ENCODE peak calls at places on chromosomes 12 and 14, in ten cellular contexts. One of them, this sample, is unnamed.

GRCh38 chr14:85195872-85196477 is 334.0 kb upstream of the FLRT2 start:
- DNase-seq in ovary: no peak
- DNase-seq in breast epithelium: no peak
- DNase-seq in HCT116: no peak
- DNase-seq in right lobe of liver: no peak
- DNase-seq in heart left ventricle: no peak
- DNase-seq in IMR-90: peak; percentile 11
- DNase-seq in Peyer's patch: no peak
- DNase-seq in tibial nerve: no peak
- DNase-seq in upper lobe of left lung: no peak
- DNase-seq in this sample: no peak

GRCh38 chr14:32038876-32039275 is 38.2 kb upstream of the ARHGAP5 start:
- DNase-seq in ovary: no peak
- DNase-seq in breast epithelium: no peak
- DNase-seq in HCT116: no peak
- DNase-seq in right lobe of liver: no peak
- DNase-seq in heart left ventricle: no peak
- DNase-seq in IMR-90: peak; percentile 1
- DNase-seq in Peyer's patch: no peak
- DNase-seq in tibial nerve: no peak
- DNase-seq in upper lobe of left lung: no peak
- DNase-seq in this sample: no peak

GRCh38 chr12:108786450-108786849 is 55.1 kb upstream of the CORO1C start:
- DNase-seq in ovary: no peak
- DNase-seq in breast epithelium: no peak
- DNase-seq in HCT116: no peak
- DNase-seq in right lobe of liver: no peak
- DNase-seq in heart left ventricle: no peak
- DNase-seq in IMR-90: no peak
- DNase-seq in Peyer's patch: no peak
- DNase-seq in tibial nerve: no peak
- DNase-seq in upper lobe of left lung: no peak
- DNase-seq in this sample: no peak

GRCh38 chr14:85565862-85566296 is 35.9 kb downstream of the FLRT2 start:
- DNase-seq in ovary: no peak
- DNase-seq in breast epithelium: no peak
- DNase-seq in HCT116: no peak
- DNase-seq in right lobe of liver: no peak
- DNase-seq in heart left ventricle: no peak
- DNase-seq in IMR-90: peak; percentile 69
- DNase-seq in Peyer's patch: no peak
- DNase-seq in tibial nerve: no peak
- DNase-seq in upper lobe of left lung: no peak
- DNase-seq in this sample: no peak

GRCh38 chr12:48025281-48025680 is 21.0 kb upstream of the COL2A1 start:
- DNase-seq in ovary: no peak
- DNase-seq in breast epithelium: no peak
- DNase-seq in HCT116: no peak
- DNase-seq in right lobe of liver: no peak
- DNase-seq in heart left ventricle: no peak
- DNase-seq in IMR-90: no peak
- DNase-seq in Peyer's patch: no peak
- DNase-seq in tibial nerve: no peak
- DNase-seq in upper lobe of left lung: no peak
- DNase-seq in this sample: no peak

GRCh38 chr14:100551056-100551455 is 36.2 kb downstream of the BEGAIN start:
- DNase-seq in ovary: no peak
- DNase-seq in breast epithelium: no peak
- DNase-seq in HCT116: no peak
- DNase-seq in right lobe of liver: no peak
- DNase-seq in heart left ventricle: no peak
- DNase-seq in IMR-90: no peak
- DNase-seq in Peyer's patch: no peak
- DNase-seq in tibial nerve: no peak
- DNase-seq in upper lobe of left lung: peak; percentile 72
- DNase-seq in this sample: no peak

GRCh38 chr12:18108611-18109010 is 18.6 kb upstream of the RERGL start:
- DNase-seq in ovary: no peak
- DNase-seq in breast epithelium: no peak
- DNase-seq in HCT116: no peak
- DNase-seq in right lobe of liver: no peak
- DNase-seq in heart left ventricle: no peak
- DNase-seq in IMR-90: no peak
- DNase-seq in Peyer's patch: no peak
- DNase-seq in tibial nerve: no peak
- DNase-seq in upper lobe of left lung: no peak
- DNase-seq in this sample: no peak

GRCh38 chr12:118060301-118061010 is 523 bp downstream of the WSB2 start:
- DNase-seq in ovary: peak; percentile 64
- DNase-seq in breast epithelium: peak; percentile 53
- DNase-seq in HCT116: no peak
- DNase-seq in right lobe of liver: peak; percentile 76
- DNase-seq in heart left ventricle: peak; percentile 69
- DNase-seq in IMR-90: no peak
- DNase-seq in Peyer's patch: peak; percentile 81
- DNase-seq in tibial nerve: no peak
- DNase-seq in upper lobe of left lung: peak; percentile 93
- DNase-seq in this sample: peak; percentile 65

GRCh38 chr14:94612174-94612573 is at the start of gene SERPINA3:
- DNase-seq in ovary: peak; percentile 75
- DNase-seq in breast epithelium: no peak
- DNase-seq in HCT116: no peak
- DNase-seq in right lobe of liver: no peak
- DNase-seq in heart left ventricle: no peak
- DNase-seq in IMR-90: peak; percentile 7
- DNase-seq in Peyer's patch: no peak
- DNase-seq in tibial nerve: no peak
- DNase-seq in upper lobe of left lung: no peak
- DNase-seq in this sample: no peak

GRCh38 chr14:92997343-92998061 is 74.6 kb downstream of the CHGA start:
- DNase-seq in ovary: no peak
- DNase-seq in breast epithelium: no peak
- DNase-seq in HCT116: no peak
- DNase-seq in right lobe of liver: no peak
- DNase-seq in heart left ventricle: no peak
- DNase-seq in IMR-90: no peak
- DNase-seq in Peyer's patch: no peak
- DNase-seq in tibial nerve: no peak
- DNase-seq in upper lobe of left lung: no peak
- DNase-seq in this sample: no peak

DNA sequence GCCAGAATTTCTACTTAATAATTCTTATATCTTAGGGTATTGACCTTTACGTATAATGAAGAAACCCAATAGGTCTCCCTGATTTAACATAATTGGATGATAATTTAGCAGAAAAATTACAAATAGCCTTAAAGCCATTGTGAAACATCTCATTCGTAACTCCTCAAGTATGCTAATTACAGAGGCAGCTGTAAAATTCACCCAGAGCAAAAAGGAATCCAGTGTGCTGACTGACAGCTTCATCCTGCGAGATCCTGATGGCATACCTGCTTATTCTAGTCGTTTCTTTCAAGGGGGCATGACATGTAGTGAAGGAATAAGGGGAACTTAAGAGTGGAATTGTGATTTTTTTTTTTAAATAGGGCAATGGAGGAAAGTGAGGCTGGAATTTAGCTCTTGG is 291.5 kb downstream of the FUT8 start:
- DNase-seq in ovary: no peak
- DNase-seq in breast epithelium: no peak
- DNase-seq in HCT116: no peak
- DNase-seq in right lobe of liver: no peak
- DNase-seq in heart left ventricle: no peak
- DNase-seq in IMR-90: peak; percentile 34
- DNase-seq in Peyer's patch: no peak
- DNase-seq in tibial nerve: no peak
- DNase-seq in upper lobe of left lung: no peak
- DNase-seq in this sample: no peak
- TF ChIP-seq POLR2A in ovary: no peak
- TF ChIP-seq POLR2A in breast epithelium: no peak
- TF ChIP-seq POLR2A in HCT116: no peak
- TF ChIP-seq POLR2A in right lobe of liver: no peak
- TF ChIP-seq POLR2A in heart left ventricle: no peak
- TF ChIP-seq POLR2A in IMR-90: no peak
- TF ChIP-seq POLR2A in Peyer's patch: no peak
- TF ChIP-seq POLR2A in tibial nerve: no peak
- TF ChIP-seq POLR2A in upper lobe of left lung: no peak
- TF ChIP-seq POLR2A in this sample: no peak

GRCh38 chr14:61561144-61561543 is 134.2 kb upstream of the HIF1A start:
- DNase-seq in ovary: no peak
- DNase-seq in breast epithelium: no peak
- DNase-seq in HCT116: no peak
- DNase-seq in right lobe of liver: no peak
- DNase-seq in heart left ventricle: no peak
- DNase-seq in IMR-90: peak; percentile 77
- DNase-seq in Peyer's patch: no peak
- DNase-seq in tibial nerve: no peak
- DNase-seq in upper lobe of left lung: no peak
- DNase-seq in this sample: no peak
- TF ChIP-seq CTCF in ovary: no peak
- TF ChIP-seq CTCF in breast epithelium: no peak
- TF ChIP-seq CTCF in HCT116: peak; percentile 39
- TF ChIP-seq CTCF in right lobe of liver: no peak
- TF ChIP-seq CTCF in heart left ventricle: no peak
- TF ChIP-seq CTCF in IMR-90: peak; percentile 35
- TF ChIP-seq CTCF in Peyer's patch: no peak
- TF ChIP-seq CTCF in tibial nerve: no peak
- TF ChIP-seq CTCF in upper lobe of left lung: no peak
- TF ChIP-seq CTCF in this sample: no peak

GRCh38 chr12:131380961-131381705 is 329.8 kb upstream of the SFSWAP start:
- DNase-seq in ovary: peak; percentile 12
- DNase-seq in breast epithelium: no peak
- DNase-seq in HCT116: no peak
- DNase-seq in right lobe of liver: no peak
- DNase-seq in heart left ventricle: no peak
- DNase-seq in IMR-90: no peak
- DNase-seq in Peyer's patch: no peak
- DNase-seq in tibial nerve: no peak
- DNase-seq in upper lobe of left lung: no peak
- DNase-seq in this sample: no peak

GRCh38 chr12:131383291-131383690 is 327.6 kb upstream of the SFSWAP start:
- DNase-seq in ovary: no peak
- DNase-seq in breast epithelium: no peak
- DNase-seq in HCT116: no peak
- DNase-seq in right lobe of liver: no peak
- DNase-seq in heart left ventricle: no peak
- DNase-seq in IMR-90: no peak
- DNase-seq in Peyer's patch: no peak
- DNase-seq in tibial nerve: no peak
- DNase-seq in upper lobe of left lung: peak; percentile 41
- DNase-seq in this sample: no peak

GRCh38 chr12:131380220-131380957 is 330.5 kb upstream of the SFSWAP start:
- DNase-seq in ovary: no peak
- DNase-seq in breast epithelium: no peak
- DNase-seq in HCT116: no peak
- DNase-seq in right lobe of liver: no peak
- DNase-seq in heart left ventricle: no peak
- DNase-seq in IMR-90: no peak
- DNase-seq in Peyer's patch: no peak
- DNase-seq in tibial nerve: no peak
- DNase-seq in upper lobe of left lung: no peak
- DNase-seq in this sample: no peak

GRCh38 chr12:131383741-131384543 is 326.9 kb upstream of the SFSWAP start:
- DNase-seq in ovary: no peak
- DNase-seq in breast epithelium: no peak
- DNase-seq in HCT116: no peak
- DNase-seq in right lobe of liver: no peak
- DNase-seq in heart left ventricle: no peak
- DNase-seq in IMR-90: no peak
- DNase-seq in Peyer's patch: no peak
- DNase-seq in tibial nerve: no peak
- DNase-seq in upper lobe of left lung: peak; percentile 47
- DNase-seq in this sample: no peak

DNA sequence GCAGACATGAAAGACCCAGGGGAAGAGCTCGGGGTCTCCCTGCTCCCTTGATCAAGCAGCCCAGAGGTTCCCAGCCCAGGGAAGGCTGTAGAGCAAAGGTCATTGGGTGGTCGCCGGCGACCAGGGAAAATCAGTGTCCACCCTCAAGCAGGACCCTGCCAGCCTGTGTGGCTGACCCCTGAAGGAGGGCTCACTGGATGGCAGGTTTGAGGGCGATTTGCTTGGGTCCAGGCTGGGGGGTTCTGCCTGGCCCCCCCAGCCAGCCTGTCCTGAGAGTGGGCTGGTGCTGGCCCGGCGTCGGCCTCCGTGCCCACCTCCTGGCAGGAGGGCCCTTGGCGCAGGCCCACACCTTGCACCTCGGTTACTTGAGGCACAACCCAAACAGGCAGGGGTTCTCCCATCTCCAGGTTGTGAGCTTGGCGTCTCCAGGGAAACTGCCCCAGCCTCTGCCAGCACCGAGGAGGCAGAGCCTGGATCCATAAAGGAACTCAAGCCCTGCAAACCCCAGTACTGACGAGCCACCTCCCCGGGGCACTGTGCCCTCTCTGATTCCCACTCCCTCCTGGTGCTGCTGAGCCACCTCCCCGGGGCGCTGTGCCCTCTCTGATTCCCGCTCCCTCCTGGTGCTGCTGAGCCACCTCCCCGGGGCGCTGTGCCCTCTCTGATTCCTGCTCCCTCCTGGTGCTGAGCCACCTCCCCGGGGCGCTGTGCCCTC is 329.0 kb upstream of the SFSWAP start:
- DNase-seq in ovary: no peak
- DNase-seq in breast epithelium: no peak
- DNase-seq in HCT116: no peak
- DNase-seq in right lobe of liver: no peak
- DNase-seq in heart left ventricle: no peak
- DNase-seq in IMR-90: no peak
- DNase-seq in Peyer's patch: no peak
- DNase-seq in tibial nerve: no peak
- DNase-seq in upper lobe of left lung: no peak
- DNase-seq in this sample: no peak
- H3K27me3 ChIP-seq in ovary: no peaks in the 10 kb centered on the region
- H3K27me3 ChIP-seq in breast epithelium: peaks cover 76% of the 10 kb centered on the region
- H3K27me3 ChIP-seq in HCT116: peaks cover 6% of the 10 kb centered on the region
- H3K27me3 ChIP-seq in right lobe of liver: no peaks in the 10 kb centered on the region
- H3K27me3 ChIP-seq in heart left ventricle: peaks cover 14% of the 10 kb centered on the region
- H3K27me3 ChIP-seq in IMR-90: no peaks in the 10 kb centered on the region
- H3K27me3 ChIP-seq in Peyer's patch: no peaks in the 10 kb centered on the region
- H3K27me3 ChIP-seq in tibial nerve: peaks cover 48% of the 10 kb centered on the region
- H3K27me3 ChIP-seq in upper lobe of left lung: peaks cover 9% of the 10 kb centered on the region
- H3K27me3 ChIP-seq in this sample: peaks cover 7% of the 10 kb centered on the region

DNA sequence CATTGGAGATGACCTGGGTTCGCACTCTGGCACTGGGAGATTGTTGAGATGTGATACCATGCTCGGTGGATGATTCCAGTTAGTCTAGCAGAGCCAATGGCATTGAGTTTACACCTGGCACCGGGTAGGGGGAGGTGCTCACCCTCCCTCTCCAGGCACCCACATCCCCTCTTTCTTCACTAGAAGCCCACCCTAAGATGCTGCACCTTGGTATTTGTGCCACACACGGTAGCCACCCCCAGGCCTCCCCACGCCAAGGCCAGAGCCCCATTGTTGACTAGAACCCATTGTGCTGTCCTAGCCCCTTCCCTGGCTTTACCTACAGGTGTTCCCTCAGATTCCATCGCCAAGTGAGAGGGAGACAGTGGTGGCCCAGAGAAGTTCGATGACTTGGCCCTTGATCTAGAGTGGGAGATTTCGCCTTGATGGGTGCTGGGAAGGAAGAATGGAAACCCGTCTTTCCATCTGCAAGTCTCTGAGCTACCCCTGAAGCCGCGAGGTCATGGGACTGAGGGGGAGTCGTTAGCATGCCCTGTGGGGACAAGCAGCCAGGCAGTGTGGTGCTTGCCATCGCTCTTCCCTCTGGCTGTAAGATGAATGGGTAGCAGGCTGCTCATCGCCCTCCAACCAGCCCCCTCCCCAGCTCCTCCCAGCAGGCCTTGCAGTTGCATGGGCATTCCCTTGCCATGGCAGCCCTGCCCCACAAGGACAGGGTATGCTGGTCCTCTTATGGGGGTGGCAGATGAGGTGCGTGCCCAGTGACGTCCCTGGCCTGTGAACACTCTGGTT is 8.7 kb downstream of the CCND2 start:
- DNase-seq in ovary: no peak
- DNase-seq in breast epithelium: no peak
- DNase-seq in HCT116: no peak
- DNase-seq in right lobe of liver: no peak
- DNase-seq in heart left ventricle: no peak
- DNase-seq in IMR-90: no peak
- DNase-seq in Peyer's patch: no peak
- DNase-seq in tibial nerve: no peak
- DNase-seq in upper lobe of left lung: no peak
- DNase-seq in this sample: no peak
- TF ChIP-seq POLR2A in ovary: no peak
- TF ChIP-seq POLR2A in breast epithelium: no peak
- TF ChIP-seq POLR2A in HCT116: no peak
- TF ChIP-seq POLR2A in right lobe of liver: no peak
- TF ChIP-seq POLR2A in heart left ventricle: no peak
- TF ChIP-seq POLR2A in IMR-90: no peak
- TF ChIP-seq POLR2A in Peyer's patch: no peak
- TF ChIP-seq POLR2A in tibial nerve: no peak
- TF ChIP-seq POLR2A in upper lobe of left lung: no peak
- TF ChIP-seq POLR2A in this sample: no peak

This sample was measured in adrenal gland.